ENCODE peak calls at places on chromosomes 7 and 10, in nine cellular contexts. One of them, this sample, is unnamed. For H3K4me1, the result is how much of the 10 kb centered on the place peaks cover.

GRCh38 chr7:132337450-132338080 is 238.7 kb downstream of the PLXNA4 start:
- DNase-seq in HCT116: no peak
- DNase-seq in lower lobe of right lung: no peak
- DNase-seq in endothelial cell of umbilical vein: no peak
- DNase-seq in uterus: no peak
- DNase-seq in right lobe of liver: no peak
- DNase-seq in sigmoid colon: no peak
- DNase-seq in A549: no peak
- DNase-seq in prostate gland: no peak
- DNase-seq in this sample: peak

GRCh38 chr7:158134824-158135223 is 452.8 kb downstream of the PTPRN2 start:
- DNase-seq in uterus: no peak
- DNase-seq in right lobe of liver: no peak
- DNase-seq in HCT116: no peak
- DNase-seq in sigmoid colon: no peak
- DNase-seq in lower lobe of right lung: no peak
- DNase-seq in endothelial cell of umbilical vein: no peak
- DNase-seq in prostate gland: no peak
- DNase-seq in A549: no peak
- DNase-seq in this sample: no peak

GRCh38 chr10:88932539-88933256 is 19.9 kb downstream of the ACTA2 start:
- DNase-seq in sigmoid colon: peak
- DNase-seq in lower lobe of right lung: no peak
- DNase-seq in prostate gland: peak
- DNase-seq in A549: peak
- DNase-seq in HCT116: peak
- DNase-seq in endothelial cell of umbilical vein: peak
- DNase-seq in uterus: peak
- DNase-seq in right lobe of liver: no peak
- DNase-seq in this sample: peak

GRCh38 chr10:118108194-118109026 is 61.7 kb upstream of the RAB11FIP2 start:
- DNase-seq in right lobe of liver: no peak
- DNase-seq in A549: no peak
- DNase-seq in sigmoid colon: no peak
- DNase-seq in prostate gland: peak
- DNase-seq in endothelial cell of umbilical vein: no peak
- DNase-seq in uterus: peak
- DNase-seq in lower lobe of right lung: no peak
- DNase-seq in HCT116: no peak
- DNase-seq in this sample: no peak

GRCh38 chr7:150330211-150330885 is 7.0 kb upstream of the ACTR3C start:
- DNase-seq in sigmoid colon: peak
- DNase-seq in lower lobe of right lung: no peak
- DNase-seq in right lobe of liver: no peak
- DNase-seq in A549: no peak
- DNase-seq in endothelial cell of umbilical vein: no peak
- DNase-seq in HCT116: no peak
- DNase-seq in prostate gland: no peak
- DNase-seq in uterus: no peak
- DNase-seq in this sample: no peak

GRCh38 chr10:123241391-123242141 is 87.4 kb downstream of the BUB3 start:
- DNase-seq in right lobe of liver: no peak
- DNase-seq in sigmoid colon: no peak
- DNase-seq in A549: no peak
- DNase-seq in uterus: no peak
- DNase-seq in endothelial cell of umbilical vein: peak
- DNase-seq in lower lobe of right lung: no peak
- DNase-seq in HCT116: no peak
- DNase-seq in prostate gland: no peak
- DNase-seq in this sample: no peak

GRCh38 chr7:46080595-46081159 is 159.6 kb upstream of the IGFBP3 start:
- DNase-seq in sigmoid colon: no peak
- DNase-seq in prostate gland: no peak
- DNase-seq in right lobe of liver: no peak
- DNase-seq in lower lobe of right lung: no peak
- DNase-seq in HCT116: no peak
- DNase-seq in A549: no peak
- DNase-seq in endothelial cell of umbilical vein: no peak
- DNase-seq in uterus: no peak
- DNase-seq in this sample: no peak

GRCh38 chr7:155377071-155377836 is 79.6 kb downstream of the INSIG1 start:
- DNase-seq in uterus: no peak
- DNase-seq in right lobe of liver: no peak
- DNase-seq in endothelial cell of umbilical vein: no peak
- DNase-seq in prostate gland: no peak
- DNase-seq in A549: no peak
- DNase-seq in lower lobe of right lung: no peak
- DNase-seq in sigmoid colon: no peak
- DNase-seq in HCT116: no peak
- DNase-seq in this sample: no peak

GRCh38 chr10:119498889-119499864 is 43.3 kb downstream of the RGS10 start:
- DNase-seq in HCT116: no peak
- DNase-seq in prostate gland: no peak
- DNase-seq in lower lobe of right lung: no peak
- DNase-seq in A549: no peak
- DNase-seq in uterus: no peak
- DNase-seq in right lobe of liver: no peak
- DNase-seq in endothelial cell of umbilical vein: no peak
- DNase-seq in sigmoid colon: no peak
- DNase-seq in this sample: no peak

GRCh38 chr10:112981553-112981952 is 31.5 kb downstream of the TCF7L2 start:
- DNase-seq in endothelial cell of umbilical vein: no peak
- DNase-seq in A549: no peak
- DNase-seq in uterus: no peak
- DNase-seq in HCT116: no peak
- DNase-seq in sigmoid colon: peak
- DNase-seq in lower lobe of right lung: no peak
- DNase-seq in prostate gland: no peak
- DNase-seq in right lobe of liver: no peak
- DNase-seq in this sample: no peak

GRCh38 chr7:19964198-19964597 is 190.8 kb upstream of the TMEM196 start:
- DNase-seq in HCT116: no peak
- DNase-seq in lower lobe of right lung: no peak
- DNase-seq in sigmoid colon: no peak
- DNase-seq in A549: no peak
- DNase-seq in endothelial cell of umbilical vein: no peak
- DNase-seq in right lobe of liver: no peak
- DNase-seq in uterus: no peak
- DNase-seq in prostate gland: no peak
- DNase-seq in this sample: no peak

GRCh38 chr10:92627845-92628480 is 35.0 kb downstream of the KIF11 start:
- DNase-seq in endothelial cell of umbilical vein: peak
- DNase-seq in prostate gland: no peak
- DNase-seq in lower lobe of right lung: no peak
- DNase-seq in A549: no peak
- DNase-seq in right lobe of liver: no peak
- DNase-seq in sigmoid colon: no peak
- DNase-seq in uterus: no peak
- DNase-seq in HCT116: no peak
- DNase-seq in this sample: no peak

DNA sequence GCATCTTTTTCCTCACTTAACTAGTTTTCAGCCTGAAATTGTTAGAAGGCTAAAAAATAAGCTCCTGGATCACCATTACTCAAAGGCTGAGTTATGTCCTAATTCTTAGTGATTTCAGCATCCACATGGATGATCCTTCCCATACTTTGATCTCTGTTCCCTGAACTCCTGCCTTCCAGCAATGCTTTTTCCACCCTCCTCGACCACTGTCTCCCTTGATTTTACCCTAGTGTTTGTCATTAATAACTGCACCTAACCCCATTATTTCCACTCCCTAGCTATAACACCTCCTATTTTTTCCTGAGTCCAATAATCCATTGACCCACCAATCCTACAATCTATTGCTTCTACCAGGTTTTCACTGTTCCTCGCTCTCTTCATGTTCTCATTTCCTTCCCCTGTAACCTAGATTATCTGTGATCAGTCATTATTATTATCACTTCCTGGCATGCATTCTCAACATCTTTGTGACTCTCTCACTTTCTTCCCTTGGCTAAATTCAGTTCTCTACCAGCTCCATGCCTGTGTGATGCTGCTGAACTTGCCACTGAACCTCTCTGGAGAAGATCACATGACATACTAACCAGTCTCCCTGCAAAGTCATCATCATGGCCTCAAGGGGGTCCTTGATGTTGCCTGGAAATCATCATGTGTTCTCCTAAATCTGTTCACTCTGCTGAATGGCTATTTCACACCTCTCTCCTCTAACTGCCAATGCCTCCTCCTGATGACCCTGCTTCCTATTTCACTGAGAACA is 6.5 kb upstream of the CALU start:
- DNase-seq in right lobe of liver: no peak
- DNase-seq in sigmoid colon: no peak
- DNase-seq in uterus: no peak
- DNase-seq in endothelial cell of umbilical vein: no peak
- DNase-seq in prostate gland: no peak
- DNase-seq in HCT116: no peak
- DNase-seq in lower lobe of right lung: no peak
- DNase-seq in A549: no peak
- DNase-seq in this sample: no peak
- TF ChIP-seq CTCF in right lobe of liver: no peak
- TF ChIP-seq CTCF in sigmoid colon: no peak
- TF ChIP-seq CTCF in uterus: no peak
- TF ChIP-seq CTCF in endothelial cell of umbilical vein: no peak
- TF ChIP-seq CTCF in prostate gland: no peak
- TF ChIP-seq CTCF in HCT116: no peak
- TF ChIP-seq CTCF in lower lobe of right lung: no peak
- TF ChIP-seq CTCF in A549: no peak
- TF ChIP-seq CTCF in this sample: no peak

DNA sequence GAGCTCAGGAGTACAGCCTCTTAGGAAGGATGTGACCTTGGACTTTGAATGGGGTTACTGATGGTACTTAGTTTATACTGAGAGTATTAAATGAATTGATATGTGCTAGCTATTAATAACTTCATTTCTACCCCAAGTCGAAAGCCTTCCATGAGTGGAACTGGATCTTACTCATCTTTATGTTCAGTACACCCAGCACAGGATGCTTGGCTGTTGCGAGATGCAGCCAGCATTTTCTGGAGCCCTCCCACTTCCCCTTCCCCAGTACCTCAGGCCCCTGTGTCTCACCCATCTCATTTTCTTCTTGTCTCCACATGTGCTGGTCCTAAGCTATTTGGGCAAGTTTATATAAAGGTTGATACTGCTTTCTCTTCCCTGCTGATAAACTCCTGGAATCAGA is 7.2 kb downstream of the UPP1 start:
- DNase-seq in prostate gland: no peak
- DNase-seq in lower lobe of right lung: no peak
- DNase-seq in sigmoid colon: no peak
- DNase-seq in right lobe of liver: peak
- DNase-seq in endothelial cell of umbilical vein: no peak
- DNase-seq in A549: no peak
- DNase-seq in uterus: no peak
- DNase-seq in HCT116: no peak
- DNase-seq in this sample: no peak
- H3K4me3 ChIP-seq in prostate gland: no peak
- H3K4me3 ChIP-seq in lower lobe of right lung: peak
- H3K4me3 ChIP-seq in sigmoid colon: no peak
- H3K4me3 ChIP-seq in right lobe of liver: no peak
- H3K4me3 ChIP-seq in endothelial cell of umbilical vein: no peak
- H3K4me3 ChIP-seq in A549: no peak
- H3K4me3 ChIP-seq in uterus: no peak
- H3K4me3 ChIP-seq in HCT116: no peak
- H3K4me3 ChIP-seq in this sample: no peak

GRCh38 chr7:102459221-102459844 is 5.3 kb downstream of the ALKBH4 start:
- DNase-seq in lower lobe of right lung: no peak
- DNase-seq in sigmoid colon: no peak
- DNase-seq in prostate gland: no peak
- DNase-seq in HCT116: no peak
- DNase-seq in right lobe of liver: no peak
- DNase-seq in uterus: no peak
- DNase-seq in endothelial cell of umbilical vein: no peak
- DNase-seq in A549: no peak
- DNase-seq in this sample: no peak
- H3K4me1 ChIP-seq in lower lobe of right lung: under half
- H3K4me1 ChIP-seq in sigmoid colon: under half
- H3K4me1 ChIP-seq in prostate gland: under half
- H3K4me1 ChIP-seq in HCT116: under half
- H3K4me1 ChIP-seq in right lobe of liver: under half
- H3K4me1 ChIP-seq in uterus: under half
- H3K4me1 ChIP-seq in endothelial cell of umbilical vein: under half
- H3K4me1 ChIP-seq in A549: under half
- H3K4me1 ChIP-seq in this sample: under half

GRCh38 chr7:82029236-82029635 is 259.4 kb upstream of the HGF start:
- DNase-seq in HCT116: no peak
- DNase-seq in right lobe of liver: no peak
- DNase-seq in uterus: no peak
- DNase-seq in A549: no peak
- DNase-seq in prostate gland: no peak
- DNase-seq in endothelial cell of umbilical vein: no peak
- DNase-seq in sigmoid colon: no peak
- DNase-seq in lower lobe of right lung: no peak
- DNase-seq in this sample: no peak

GRCh38 chr7:82036146-82036886 is 266.5 kb upstream of the HGF start:
- DNase-seq in sigmoid colon: no peak
- DNase-seq in uterus: no peak
- DNase-seq in lower lobe of right lung: no peak
- DNase-seq in prostate gland: no peak
- DNase-seq in right lobe of liver: no peak
- DNase-seq in endothelial cell of umbilical vein: peak
- DNase-seq in HCT116: no peak
- DNase-seq in A549: no peak
- DNase-seq in this sample: no peak

DNA sequence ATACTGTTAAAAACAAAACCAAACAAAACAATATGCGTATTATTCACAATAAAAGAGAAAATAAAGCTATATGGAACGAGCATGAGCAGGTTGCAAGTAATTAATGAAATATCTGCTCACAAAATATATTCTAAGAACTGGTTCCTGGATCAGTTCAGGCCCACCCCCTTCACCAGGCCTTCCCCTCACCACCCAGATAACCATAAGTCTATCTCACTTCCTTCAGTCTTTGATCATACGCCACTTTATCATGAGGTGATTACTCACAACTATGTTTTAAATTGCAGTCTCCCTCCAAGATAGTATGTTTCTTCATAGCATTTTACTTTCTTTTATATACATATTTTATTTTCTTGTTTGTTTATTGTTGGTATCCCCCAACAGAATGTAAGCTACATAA is 263.1 kb upstream of the HGF start:
- DNase-seq in prostate gland: no peak
- DNase-seq in sigmoid colon: no peak
- DNase-seq in A549: no peak
- DNase-seq in right lobe of liver: no peak
- DNase-seq in endothelial cell of umbilical vein: no peak
- DNase-seq in lower lobe of right lung: no peak
- DNase-seq in uterus: no peak
- DNase-seq in HCT116: no peak
- DNase-seq in this sample: no peak
- TF ChIP-seq CTCF in prostate gland: no peak
- TF ChIP-seq CTCF in sigmoid colon: no peak
- TF ChIP-seq CTCF in A549: no peak
- TF ChIP-seq CTCF in right lobe of liver: no peak
- TF ChIP-seq CTCF in endothelial cell of umbilical vein: no peak
- TF ChIP-seq CTCF in lower lobe of right lung: no peak
- TF ChIP-seq CTCF in uterus: no peak
- TF ChIP-seq CTCF in HCT116: no peak
- TF ChIP-seq CTCF in this sample: no peak